ENCODE peak calls at places on chromosomes 4 and X, in eight cellular contexts. F is SK-N-SH; Q is HepG2; M is hepatocyte; Y is OCI-LY7; R is CD8-positive, alpha-beta T cell; A is aorta; J is ovary. Z is an unnamed sample.

GRCh38 chr4:95580226-95580625 is 31.5 kb upstream of the UNC5C start:
- DNase-seq in A (no peak), F (no peak), Q (no peak), J (no peak), Y (no peak), R (no peak), M (no peak), Z (no peak)

GRCh38 chr4:85603437-85604336 is 128.7 kb downstream of the ARHGAP24 start:
- DNase-seq in A (no peak), R (no peak), Q (no peak), F (peak; percentile 43), J (no peak), Y (peak; percentile 12), M (no peak), Z (no peak)

GRCh38 chr4:21413807-21414370 is 534.7 kb downstream of the KCNIP4 start:
- DNase-seq in Y (no peak), M (no peak), R (no peak), F (no peak), J (no peak), A (no peak), Q (no peak), Z (no peak)

GRCh38 chr4:73127839-73128448 is 58.4 kb upstream of the COX18 start:
- DNase-seq in J (no peak), R (no peak), Y (peak; percentile 28), F (peak; percentile 45), A (no peak), M (peak; percentile 35), Q (peak; percentile 9), Z (no peak)

GRCh38 chrX:9482408-9482807 is 17.6 kb downstream of the TBL1X start:
- DNase-seq in Q (no peak), J (no peak), A (no peak), R (no peak), Y (peak; percentile 8), F (no peak), M (no peak), Z (no peak)

GRCh38 chr4:76059750-76060149 is 14.8 kb upstream of the ART3 start:
- DNase-seq in R (no peak), J (no peak), Q (no peak), F (no peak), M (no peak), Y (no peak), A (no peak), Z (no peak)

GRCh38 chr4:29336851-29337250 is 1383.3 kb upstream of the PCDH7 start:
- DNase-seq in J (no peak), R (no peak), M (no peak), F (no peak), Q (no peak), A (no peak), Y (no peak), Z (no peak)

GRCh38 chr4:15765910-15766703 is 12.0 kb upstream of the CD38 start:
- DNase-seq in R (peak; percentile 33), A (no peak), J (no peak), Q (no peak), Y (peak; percentile 82), M (no peak), F (no peak), Z (no peak)

GRCh38 chr4:80172203-80172602 is 25.1 kb upstream of the PRDM8 start:
- DNase-seq in Y (no peak), A (no peak), J (no peak), M (no peak), F (no peak), R (no peak), Q (no peak), Z (no peak)

GRCh38 chr4:114600066-114600552 is 1.5 kb downstream of the UGT8 start:
- DNase-seq in R (no peak), M (no peak), F (no peak), Q (no peak), J (no peak), Y (peak; percentile 39), A (no peak), Z (no peak)

GRCh38 chrX:154064637-154065435 is 32.7 kb downstream of the MECP2 start:
- DNase-seq in R (no peak), A (no peak), J (no peak), F (no peak), M (no peak), Y (peak; percentile 19), Q (no peak), Z (no peak)

GRCh38 chr4:34182346-34182745 is 2062.0 kb downstream of the ARAP2 start:
- DNase-seq in Y (no peak), Q (no peak), A (no peak), J (no peak), F (no peak), M (no peak), R (no peak), Z (no peak)

GRCh38 chr4:154622598-154622997 is 10.1 kb upstream of the FGG start:
- DNase-seq in R (no peak), J (no peak), A (no peak), Y (peak; percentile 66), Q (peak; percentile 66), F (peak; percentile 31), M (peak; percentile 82), Z (no peak)

GRCh38 chr4:16384496-16384895 is 158.2 kb upstream of the TAPT1 start:
- DNase-seq in Y (no peak), J (no peak), F (no peak), A (no peak), Q (no peak), R (no peak), M (no peak), Z (no peak)

GRCh38 chr4:7432531-7433375 is 2.0 kb downstream of the PSAPL1 start:
- DNase-seq in Y (no peak), A (peak; percentile 38), Q (no peak), J (no peak), F (no peak), M (no peak), R (no peak), Z (no peak)

GRCh38 chr4:42282081-42282901 is 115.0 kb upstream of the SHISA3 start:
- DNase-seq in F (peak; percentile 81), R (no peak), J (peak; percentile 20), M (peak; percentile 93), Q (peak; percentile 65), A (no peak), Y (peak; percentile 82), Z (no peak)

GRCh38 chr4:114613579-114613978 is 15.0 kb downstream of the UGT8 start:
- DNase-seq in J (no peak), M (no peak), Q (no peak), R (no peak), Y (no peak), A (no peak), F (no peak), Z (no peak)

GRCh38 chr4:16544251-16544721 is 318.0 kb upstream of the TAPT1 start:
- DNase-seq in F (no peak), Q (no peak), R (no peak), A (peak; percentile 53), M (peak; percentile 9), Y (no peak), J (peak; percentile 14), Z (peak; percentile 88)

GRCh38 chr4:26410385-26411293 is 79.6 kb downstream of the CCKAR start:
- DNase-seq in M (peak; percentile 56), F (peak; percentile 40), A (no peak), J (no peak), R (peak; percentile 4), Y (peak; percentile 65), Q (peak; percentile 44), Z (no peak)

GRCh38 chr4:22486276-22486675 is 29.6 kb downstream of the ADGRA3 start:
- DNase-seq in M (no peak), Y (no peak), Q (no peak), A (no peak), R (no peak), F (no peak), J (no peak), Z (no peak)

GRCh38 chr4:22482250-22483127 is 33.4 kb downstream of the ADGRA3 start:
- DNase-seq in A (no peak), J (no peak), Y (no peak), M (no peak), R (no peak), Q (no peak), F (no peak), Z (no peak)

GRCh38 chr4:22485751-22486150 is 30.1 kb downstream of the ADGRA3 start:
- DNase-seq in J (no peak), Y (no peak), M (no peak), R (no peak), Q (no peak), A (no peak), F (peak; percentile 19), Z (no peak)

GRCh38 chr4:22480928-22481327 is 34.9 kb downstream of the ADGRA3 start:
- DNase-seq in J (no peak), R (no peak), M (no peak), F (no peak), A (no peak), Q (no peak), Y (no peak), Z (no peak)

GRCh38 chr4:22483551-22483981 is 32.3 kb downstream of the ADGRA3 start:
- DNase-seq in F (no peak), J (no peak), Q (no peak), A (no peak), R (no peak), M (no peak), Y (no peak), Z (no peak)
- H3K27ac ChIP-seq in F (peak overlapping the region; percentile 51), J (no peak overlapping the region), Q (no peak overlapping the region), A (no peak overlapping the region), R (no peak overlapping the region), M (peak overlapping the region; percentile 31), Y (no peak overlapping the region), Z (no peak overlapping the region)

DNA sequence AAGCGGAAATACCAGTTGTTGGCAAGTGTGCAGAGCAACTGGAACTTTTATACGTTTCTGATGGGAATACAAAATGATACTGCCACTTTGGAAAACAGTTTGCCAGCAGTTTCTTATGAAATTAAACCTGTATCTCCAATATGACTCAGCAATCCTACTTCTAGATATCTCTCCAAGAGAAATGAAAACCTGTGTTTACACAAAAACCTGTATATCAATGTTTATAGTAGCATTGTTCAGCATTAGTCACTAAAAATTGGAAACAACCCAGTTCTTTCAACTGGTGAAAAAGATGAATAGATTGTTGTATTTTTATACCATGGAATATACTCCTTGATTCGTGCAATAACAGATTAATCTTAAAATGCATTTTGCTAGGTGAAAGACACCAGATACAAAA is 26.8 kb downstream of the ATP7A start:
- DNase-seq in Q (no peak), R (no peak), F (no peak), M (no peak), J (no peak), Y (no peak), A (no peak), Z (no peak)
- H3K4me1 ChIP-seq in Q (no peaks in the 10 kb centered on the region), R (no peaks in the 10 kb centered on the region), F (peaks cover 4% of the 10 kb centered on the region), M (no peaks in the 10 kb centered on the region), J (no peaks in the 10 kb centered on the region), Y (peaks cover 3% of the 10 kb centered on the region), A (no peaks in the 10 kb centered on the region), Z (no peaks in the 10 kb centered on the region)

GRCh38 chrX:145818522-145819075 is 970 bp downstream of the SLITRK2 start:
- DNase-seq in F (no peak), R (no peak), J (no peak), Y (no peak), Q (no peak), A (no peak), M (no peak), Z (no peak)
- H3K4me3 ChIP-seq in F (no peak overlapping the region), R (no peak overlapping the region), J (peak overlapping the region; percentile 10), Y (no peak overlapping the region), Q (no peak overlapping the region), A (no peak overlapping the region), M (peak overlapping the region; percentile 23), Z (peak overlapping the region; percentile 43)

DNA sequence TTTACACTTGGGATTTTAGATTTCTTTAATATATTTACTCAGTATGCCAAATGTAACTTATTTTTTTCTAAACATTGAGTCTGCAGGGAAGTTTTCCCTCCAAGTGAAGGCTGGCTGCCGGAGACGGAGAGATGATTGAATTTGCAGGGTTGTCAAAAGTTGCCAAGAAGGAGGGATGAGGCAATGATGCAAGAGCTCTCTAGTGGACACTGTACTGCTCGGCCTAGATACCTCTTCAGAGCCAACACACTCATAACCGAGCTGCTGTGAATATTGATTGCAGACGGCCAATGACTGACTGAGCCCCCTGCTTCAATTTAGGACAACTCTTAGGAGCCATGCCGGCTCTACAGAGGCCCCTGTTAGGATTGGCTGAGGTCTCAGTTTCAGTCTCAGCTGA is 318.7 kb upstream of the CASK start:
- DNase-seq in M (no peak), A (no peak), J (no peak), R (no peak), Q (no peak), F (no peak), Y (no peak), Z (no peak)
- H3K27ac ChIP-seq in M (no peak overlapping the region), A (no peak overlapping the region), J (no peak overlapping the region), R (no peak overlapping the region), Q (no peak overlapping the region), F (no peak overlapping the region), Y (no peak overlapping the region), Z (no peak overlapping the region)